ENCODE peak calls at places on chromosomes 12 and 14, in four cellular contexts. One of them, this sample, is unnamed.

GRCh38 chr14:100634026-100634425 is 46.8 kb upstream of the BEGAIN start:
- DNase-seq in fibroblast of mammary gland: no peak
- DNase-seq in GM23248: no peak
- DNase-seq in NCI-H774: no peak
- DNase-seq in this sample: no peak

GRCh38 chr12:43964966-43965365 is 129.1 kb downstream of the TMEM117 start:
- DNase-seq in fibroblast of mammary gland: peak; percentile 64
- DNase-seq in GM23248: peak; percentile 45
- DNase-seq in NCI-H774: no peak
- DNase-seq in this sample: no peak

GRCh38 chr14:70515796-70516195 is 19.0 kb downstream of the ADAM20 start:
- DNase-seq in fibroblast of mammary gland: peak; percentile 20
- DNase-seq in GM23248: peak; percentile 49
- DNase-seq in NCI-H774: no peak
- DNase-seq in this sample: no peak

GRCh38 chr14:52312872-52313492 is 1.1 kb upstream of the PTGER2 start:
- DNase-seq in fibroblast of mammary gland: peak; percentile 62
- DNase-seq in GM23248: peak; percentile 35
- DNase-seq in NCI-H774: no peak
- DNase-seq in this sample: no peak

GRCh38 chr12:597926-598568 is 65.2 kb downstream of the NINJ2 start:
- DNase-seq in fibroblast of mammary gland: no peak
- DNase-seq in GM23248: no peak
- DNase-seq in NCI-H774: no peak
- DNase-seq in this sample: no peak

GRCh38 chr12:121702944-121703343 is 9.6 kb upstream of the TMEM120B start:
- DNase-seq in fibroblast of mammary gland: no peak
- DNase-seq in GM23248: no peak
- DNase-seq in NCI-H774: no peak
- DNase-seq in this sample: no peak

GRCh38 chr12:11729008-11729407 is 79.5 kb downstream of the ETV6 start:
- DNase-seq in fibroblast of mammary gland: no peak
- DNase-seq in GM23248: no peak
- DNase-seq in NCI-H774: no peak
- DNase-seq in this sample: peak; percentile 90

GRCh38 chr14:92690171-92691011 is 58.0 kb downstream of the LGMN start:
- DNase-seq in fibroblast of mammary gland: peak; percentile 63
- DNase-seq in GM23248: peak; percentile 74
- DNase-seq in NCI-H774: peak; percentile 48
- DNase-seq in this sample: peak; percentile 64

GRCh38 chr14:77024171-77024627 is 4.3 kb downstream of the IRF2BPL start:
- DNase-seq in fibroblast of mammary gland: no peak
- DNase-seq in GM23248: peak; percentile 68
- DNase-seq in NCI-H774: no peak
- DNase-seq in this sample: peak; percentile 61

GRCh38 chr12:88691811-88692210 is 111.5 kb upstream of the KITLG start:
- DNase-seq in fibroblast of mammary gland: peak; percentile 23
- DNase-seq in GM23248: peak; percentile 44
- DNase-seq in NCI-H774: no peak
- DNase-seq in this sample: no peak

GRCh38 chr12:49783917-49784676 is 42.7 kb downstream of the TMBIM6 start:
- DNase-seq in fibroblast of mammary gland: peak; percentile 91
- DNase-seq in GM23248: peak; percentile 79
- DNase-seq in NCI-H774: no peak
- DNase-seq in this sample: no peak

GRCh38 chr12:5123921-5124320 is 80.2 kb downstream of the KCNA5 start:
- DNase-seq in fibroblast of mammary gland: no peak
- DNase-seq in GM23248: peak; percentile 54
- DNase-seq in NCI-H774: no peak
- DNase-seq in this sample: no peak

GRCh38 chr12:90058721-90059120 is 350.1 kb upstream of the ATP2B1 start:
- DNase-seq in fibroblast of mammary gland: peak; percentile 83
- DNase-seq in GM23248: peak; percentile 88
- DNase-seq in NCI-H774: no peak
- DNase-seq in this sample: no peak

GRCh38 chr12:21818627-21819026 is 44.1 kb upstream of the KCNJ8 start:
- DNase-seq in fibroblast of mammary gland: peak; percentile 72
- DNase-seq in GM23248: peak; percentile 52
- DNase-seq in NCI-H774: no peak
- DNase-seq in this sample: no peak

GRCh38 chr12:13428538-13429265 is 232.2 kb downstream of the EMP1 start:
- DNase-seq in fibroblast of mammary gland: peak; percentile 58
- DNase-seq in GM23248: peak; percentile 46
- DNase-seq in NCI-H774: no peak
- DNase-seq in this sample: no peak

GRCh38 chr12:3123729-3124128 is 46.5 kb downstream of the TSPAN9 start:
- DNase-seq in fibroblast of mammary gland: peak; percentile 59
- DNase-seq in GM23248: peak; percentile 60
- DNase-seq in NCI-H774: no peak
- DNase-seq in this sample: no peak

GRCh38 chr14:61470261-61470953 is 149.0 kb downstream of the PRKCH start:
- DNase-seq in fibroblast of mammary gland: peak; percentile 99
- DNase-seq in GM23248: peak; percentile 95
- DNase-seq in NCI-H774: no peak
- DNase-seq in this sample: no peak